ENCODE peak calls at places on chromosomes 6 and 20, in six cellular contexts. Q, U, E, P, C and M are unnamed samples.

GRCh38 chr6:5956939-5957338 is 49.8 kb downstream of the NRN1 start:
- DNase-seq in Q (no peak), U (no peak), E (no peak), P (no peak), C (no peak), M (no peak)

GRCh38 chr6:15978426-15978825 is 150.5 kb upstream of the MYLIP start:
- DNase-seq in Q (no peak), U (no peak), E (no peak), P (no peak), C (no peak), M (no peak)

GRCh38 chr20:36541227-36542018 is at the start of gene MYL9:
- DNase-seq in Q (peak), U (peak), E (peak), P (peak), C (no peak), M (no peak)

GRCh38 chr6:151018035-151018434 is 152.5 kb downstream of the MTHFD1L start:
- DNase-seq in Q (no peak), U (peak), E (no peak), P (peak), C (no peak), M (no peak)

GRCh38 chr6:138086573-138087196 is 20.5 kb downstream of the PERP start:
- DNase-seq in Q (no peak), U (no peak), E (peak), P (peak), C (peak), M (peak)

GRCh38 chr6:7058250-7058923 is 49.4 kb upstream of the RREB1 start:
- DNase-seq in Q (no peak), U (peak), E (peak), P (peak), C (peak), M (peak)

GRCh38 chr6:1604347-1604990 is 5.2 kb upstream of the FOXC1 start:
- DNase-seq in Q (no peak), U (no peak), E (peak), P (no peak), C (peak), M (no peak)

GRCh38 chr6:154899825-154900468 is 95.2 kb upstream of the TIAM2 start:
- DNase-seq in Q (no peak), U (no peak), E (no peak), P (no peak), C (no peak), M (no peak)

GRCh38 chr20:51650685-51651134 is 108.2 kb upstream of the NFATC2 start:
- DNase-seq in Q (no peak), U (peak), E (peak), P (peak), C (peak), M (peak)

GRCh38 chr6:29071831-29072723 is 15.0 kb downstream of the OR2B3 start:
- DNase-seq in Q (no peak), U (no peak), E (peak), P (peak), C (peak), M (no peak)

GRCh38 chr20:63100926-63101699 is 94.3 kb upstream of the BHLHE23 start:
- DNase-seq in Q (no peak), U (no peak), E (no peak), P (no peak), C (no peak), M (no peak)

GRCh38 chr20:63098195-63098810 is 91.5 kb upstream of the BHLHE23 start:
- DNase-seq in Q (no peak), U (no peak), E (no peak), P (no peak), C (no peak), M (no peak)

GRCh38 chr20:63099426-63100267 is 92.9 kb upstream of the BHLHE23 start:
- DNase-seq in Q (no peak), U (no peak), E (no peak), P (no peak), C (no peak), M (no peak)

GRCh38 chr20:63101781-63102719 is 95.3 kb upstream of the BHLHE23 start:
- DNase-seq in Q (peak), U (peak), E (peak), P (peak), C (peak), M (no peak)

GRCh38 chr20:63100401-63100925 is 93.7 kb upstream of the BHLHE23 start:
- DNase-seq in Q (no peak), U (no peak), E (no peak), P (no peak), C (no peak), M (no peak)
- H3K4me3 ChIP-seq in Q (no peak), U (no peak), E (no peak), P (no peak), C (no peak), M (no peak)

DNA sequence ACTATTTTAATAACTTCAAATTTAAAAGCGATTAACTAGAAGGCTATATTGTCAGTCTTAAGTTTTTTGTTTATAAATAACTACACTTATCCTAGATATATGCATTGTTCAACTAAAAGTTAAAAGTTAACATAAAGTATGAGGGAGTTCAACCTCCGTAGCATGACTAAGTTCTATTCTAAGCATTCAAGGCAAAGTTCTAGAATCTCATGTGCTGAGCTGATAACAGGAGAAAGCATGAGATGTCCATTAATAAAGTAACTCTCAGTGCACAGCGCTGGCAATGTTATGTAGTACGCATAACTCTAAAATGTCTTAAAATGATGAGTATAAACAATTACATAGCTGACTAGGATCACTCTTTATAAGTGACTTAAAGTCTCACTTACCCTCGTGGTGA is 264.8 kb downstream of the RNGTT start:
- DNase-seq in Q (no peak), U (no peak), E (no peak), P (no peak), C (no peak), M (no peak)
- TF ChIP-seq CTCF in Q (no peak), U (no peak), E (no peak), P (no peak), C (no peak), M (no peak)

GRCh38 chr6:45533394-45533793 is 155.7 kb upstream of the SUPT3H start:
- DNase-seq in Q (no peak), U (no peak), E (no peak), P (no peak), C (no peak), M (no peak)

GRCh38 chr6:45531999-45532605 is 154.4 kb upstream of the SUPT3H start:
- DNase-seq in Q (no peak), U (no peak), E (no peak), P (no peak), C (no peak), M (no peak)

GRCh38 chr6:45537539-45537938 is 159.8 kb upstream of the SUPT3H start:
- DNase-seq in Q (no peak), U (peak), E (no peak), P (no peak), C (no peak), M (no peak)

GRCh38 chr6:45535933-45536332 is 158.2 kb upstream of the SUPT3H start:
- DNase-seq in Q (no peak), U (no peak), E (no peak), P (no peak), C (no peak), M (no peak)

GRCh38 chr6:45532626-45533258 is 155.0 kb upstream of the SUPT3H start:
- DNase-seq in Q (no peak), U (no peak), E (no peak), P (peak), C (no peak), M (no peak)
- H3K4me3 ChIP-seq in Q (peak), U (peak), E (no peak), P (peak), C (peak), M (no peak)

DNA sequence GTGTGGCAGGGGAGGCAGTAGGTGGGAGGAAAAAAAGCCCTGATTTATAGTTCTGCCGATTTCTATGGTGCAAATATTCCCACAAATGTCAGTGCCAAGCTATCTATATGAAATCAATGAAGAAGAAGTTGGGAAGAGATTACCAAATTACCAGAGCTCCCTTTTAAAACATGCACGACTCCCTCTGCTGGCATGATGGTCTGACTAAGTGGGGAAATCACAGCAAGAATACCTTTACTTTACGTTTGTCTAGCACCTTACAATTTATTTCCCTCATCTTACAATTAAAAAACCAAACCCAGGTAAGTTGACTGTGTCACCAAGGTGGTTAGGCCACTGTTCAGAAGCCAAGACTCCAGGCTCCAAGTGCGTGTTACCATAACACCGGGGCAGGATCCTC is 55.6 kb downstream of the AGPAT4 start:
- DNase-seq in Q (no peak), U (no peak), E (no peak), P (no peak), C (no peak), M (no peak)
- TF ChIP-seq CTCF in Q (no peak), U (peak), E (no peak), P (no peak), C (peak), M (peak)

GRCh38 chr6:46016063-46016608 is 476 bp upstream of the CLIC5 start:
- DNase-seq in Q (no peak), U (no peak), E (no peak), P (no peak), C (no peak), M (no peak)
- H3K4me3 ChIP-seq in Q (peak), U (no peak), E (no peak), P (no peak), C (peak), M (no peak)

GRCh38 chr6:26521485-26522391 is 16.4 kb upstream of the HMGN4 start:
- DNase-seq in Q (peak), U (peak), E (peak), P (peak), C (peak), M (no peak)
- TF ChIP-seq CTCF in Q (peak), U (peak), E (no peak), P (peak), C (no peak), M (peak)

GRCh38 chr20:63652192-63652980 is 838 bp downstream of the STMN3 start:
- DNase-seq in Q (no peak), U (no peak), E (no peak), P (peak), C (no peak), M (no peak)
- H3K4me3 ChIP-seq in Q (peak), U (peak), E (no peak), P (peak), C (peak), M (peak)

DNA sequence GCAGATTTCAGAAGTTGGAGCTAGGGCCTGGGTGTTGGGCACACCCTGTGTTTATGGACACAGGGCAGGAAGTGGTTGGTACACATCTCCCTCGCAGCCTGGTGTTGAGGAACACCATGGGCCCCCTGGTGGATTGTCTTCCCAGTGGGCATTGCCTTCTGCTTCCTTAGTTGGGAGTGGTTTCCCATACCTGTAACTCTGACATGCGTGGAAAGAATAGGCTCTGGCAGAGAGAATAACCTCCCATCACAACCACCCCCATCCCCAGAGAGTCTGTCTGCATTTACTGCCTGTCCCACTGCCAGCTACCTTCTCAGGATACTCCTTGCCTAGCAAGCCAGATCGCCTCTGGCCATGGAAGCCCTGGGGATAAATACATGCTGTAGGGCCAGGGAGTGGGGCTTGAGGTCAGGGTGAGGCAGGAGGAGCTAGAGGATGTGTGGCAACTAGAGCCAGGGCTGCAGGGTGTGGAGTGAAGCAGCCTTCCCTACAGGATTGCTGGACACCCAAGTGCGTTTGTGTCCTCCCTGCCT is 14.7 kb downstream of the LRRC73 start:
- DNase-seq in Q (no peak), U (no peak), E (no peak), P (no peak), C (peak), M (no peak)
- TF ChIP-seq CTCF in Q (no peak), U (no peak), E (no peak), P (no peak), C (peak), M (no peak)